ENCODE peak calls at places on chromosomes 3 and 15, in eight cellular contexts. L, V, J, P, D, M, C and W are unnamed samples.

GRCh38 chr3:72997421-72997961 is 880 bp downstream of the PPP4R2 start:
- DNase-seq in C (peak; percentile 48), V (peak; percentile 18), L (no peak), D (peak; percentile 69), P (no peak), J (no peak), M (no peak), W (no peak)

GRCh38 chr3:147915057-147915456 is 505.9 kb downstream of the ZIC1 start:
- DNase-seq in L (no peak), P (no peak), D (no peak), J (no peak), V (no peak), M (no peak), C (no peak), W (no peak)

GRCh38 chr3:55327131-55327920 is 159.8 kb downstream of the WNT5A start:
- DNase-seq in M (no peak), P (no peak), J (no peak), D (no peak), L (no peak), V (no peak), C (no peak), W (no peak)

GRCh38 chr15:67024322-67024997 is 40.9 kb upstream of the SMAD3 start:
- DNase-seq in M (no peak), V (no peak), P (peak; percentile 79), L (peak; percentile 81), C (no peak), J (peak; percentile 80), D (peak; percentile 97), W (peak; percentile 41)

GRCh38 chr15:57647791-57648130 is 56.1 kb downstream of the MYZAP start:
- DNase-seq in J (no peak), L (peak; percentile 43), P (no peak), D (peak; percentile 62), M (no peak), C (no peak), V (no peak), W (no peak)

GRCh38 chr3:191148131-191148530 is 50.9 kb upstream of the OSTN start:
- DNase-seq in C (no peak), D (peak; percentile 33), J (no peak), M (no peak), P (no peak), L (no peak), V (no peak), W (no peak)

GRCh38 chr15:101309436-101310162 is 14.6 kb upstream of the SNRPA1 start:
- DNase-seq in M (no peak), L (no peak), D (no peak), V (no peak), C (no peak), J (no peak), P (no peak), W (no peak)

GRCh38 chr15:38608682-38609081 is 44.1 kb upstream of the RASGRP1 start:
- DNase-seq in J (no peak), V (no peak), C (no peak), D (no peak), M (no peak), P (no peak), L (no peak), W (no peak)

GRCh38 chr3:94405258-94406035 is 342.6 kb downstream of the NSUN3 start:
- DNase-seq in D (no peak), M (no peak), C (no peak), L (no peak), P (no peak), J (no peak), V (no peak), W (no peak)

GRCh38 chr3:62229908-62230307 is 143.4 kb downstream of the FEZF2 start:
- DNase-seq in J (no peak), V (no peak), M (no peak), L (no peak), P (no peak), D (peak; percentile 22), C (no peak), W (peak; percentile 11)
- TF ChIP-seq CTCF in J (peak; percentile 34), V (peak; percentile 51), M (no peak), L (no peak), P (no peak), D (peak; percentile 38), C (no peak), W (peak; percentile 55)

DNA sequence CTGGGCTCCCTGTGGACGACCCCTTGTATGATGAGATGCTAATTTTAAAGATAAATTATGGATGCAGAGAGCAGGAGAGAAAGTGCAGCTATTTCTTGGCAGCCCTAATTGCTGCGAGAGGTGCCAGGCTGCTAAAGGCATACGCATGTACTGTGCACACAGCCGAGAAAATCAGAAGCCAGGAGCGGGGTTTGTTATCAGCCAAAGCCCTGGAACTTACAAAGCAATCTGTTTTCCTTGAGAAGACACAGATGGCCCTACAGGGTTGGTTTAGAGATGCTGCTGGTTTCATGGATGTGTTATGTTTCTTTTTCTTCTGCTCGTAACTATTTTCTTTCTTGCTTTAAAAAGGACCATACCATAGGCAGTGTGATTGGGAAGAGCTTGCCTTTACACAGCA is 11.7 kb upstream of the CCK start:
- DNase-seq in D (no peak), V (no peak), L (no peak), C (no peak), M (no peak), J (no peak), P (no peak), W (no peak)
- TF ChIP-seq CTCF in D (no peak), V (no peak), L (no peak), C (no peak), M (no peak), J (no peak), P (no peak), W (no peak)

GRCh38 chr3:2391876-2392275 is 293.2 kb downstream of the CNTN4 start:
- DNase-seq in M (no peak), L (no peak), V (no peak), D (no peak), C (no peak), J (no peak), P (no peak), W (no peak)

GRCh38 chr3:2390926-2391532 is 292.4 kb downstream of the CNTN4 start:
- DNase-seq in P (no peak), C (no peak), D (no peak), M (no peak), V (no peak), L (no peak), J (no peak), W (no peak)

GRCh38 chr3:2392981-2393380 is 294.3 kb downstream of the CNTN4 start:
- DNase-seq in D (no peak), P (no peak), V (no peak), J (no peak), M (no peak), L (no peak), C (no peak), W (no peak)
- TF ChIP-seq CTCF in D (no peak), P (no peak), V (no peak), J (no peak), M (no peak), L (no peak), C (no peak), W (peak; percentile 21)

GRCh38 chr3:184808021-184808420 is 3.9 kb upstream of the VPS8 start:
- DNase-seq in L (no peak), V (peak; percentile 48), C (no peak), M (no peak), J (no peak), D (no peak), P (no peak), W (no peak)
- TF ChIP-seq CTCF in L (no peak), V (peak; percentile 39), C (no peak), M (no peak), J (no peak), D (no peak), P (no peak), W (no peak)

GRCh38 chr3:153528473-153528872 is 366.4 kb downstream of the RAP2B start:
- DNase-seq in C (no peak), J (no peak), M (no peak), V (no peak), D (no peak), L (no peak), P (no peak), W (peak; percentile 81)
- TF ChIP-seq CTCF in C (no peak), J (no peak), M (no peak), V (no peak), D (no peak), L (no peak), P (no peak), W (no peak)

DNA sequence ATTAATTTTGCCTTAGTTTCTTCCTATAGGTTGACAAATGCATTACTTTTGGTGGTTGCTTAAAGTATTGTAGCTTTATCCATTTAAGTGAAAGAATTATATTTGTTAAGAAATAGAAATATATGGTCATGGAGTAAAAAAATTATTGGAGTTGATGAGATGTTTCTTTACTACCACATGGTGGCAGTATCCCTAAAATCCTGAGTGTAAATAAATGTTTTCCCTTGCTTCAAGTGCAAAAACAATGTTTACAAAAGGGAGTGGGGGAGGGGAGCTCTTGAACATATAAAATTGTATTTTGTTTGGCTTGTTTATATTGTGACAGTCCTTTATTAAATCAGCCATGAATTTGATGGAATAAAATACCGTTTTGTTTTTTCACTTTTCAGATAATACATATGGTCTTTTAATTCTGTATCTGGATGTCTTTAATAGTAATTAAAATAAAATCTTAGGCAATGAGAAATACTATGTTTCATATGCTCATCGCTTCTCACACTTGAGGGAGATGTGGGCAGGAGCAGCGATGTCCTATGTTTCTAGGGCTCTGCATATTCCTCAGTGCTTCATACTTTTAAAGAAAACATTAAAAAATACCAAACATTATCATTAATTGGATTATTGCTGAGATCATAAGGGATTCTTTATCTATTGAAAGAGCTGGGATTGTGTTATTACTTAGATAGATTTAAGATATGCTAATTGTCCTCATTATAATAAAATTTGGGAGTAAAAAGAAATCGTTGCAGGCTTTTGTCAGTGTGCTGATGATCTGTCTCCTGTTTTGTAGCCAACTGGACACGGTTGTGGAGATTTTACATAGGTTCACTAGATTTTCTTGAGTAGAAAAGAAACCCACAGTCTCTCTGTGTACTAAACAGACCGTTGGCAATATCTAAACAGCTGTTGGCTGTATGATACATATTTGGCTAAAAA is 349.7 kb downstream of the TUSC7 start:
- DNase-seq in V (no peak), D (peak; percentile 44), C (no peak), M (no peak), P (no peak), J (no peak), L (no peak), W (peak; percentile 63)
- TF ChIP-seq CTCF in V (peak; percentile 78), D (peak; percentile 55), C (peak; percentile 11), M (no peak), P (no peak), J (peak; percentile 36), L (peak; percentile 59), W (peak; percentile 60)

GRCh38 chr3:123365450-123366143 is 83.3 kb downstream of the ADCY5 start:
- DNase-seq in V (peak; percentile 18), D (peak; percentile 11), L (no peak), J (no peak), P (no peak), C (no peak), M (no peak), W (no peak)

GRCh38 chr3:123357275-123357674 is 91.6 kb downstream of the ADCY5 start:
- DNase-seq in P (no peak), V (no peak), L (no peak), J (no peak), C (no peak), D (no peak), M (no peak), W (no peak)

GRCh38 chr3:123361019-123361418 is 87.9 kb downstream of the ADCY5 start:
- DNase-seq in C (no peak), L (no peak), V (no peak), P (no peak), D (no peak), M (no peak), J (no peak), W (no peak)
- TF ChIP-seq CTCF in C (no peak), L (no peak), V (peak; percentile 21), P (no peak), D (no peak), M (no peak), J (no peak), W (no peak)